ENCODE peak calls at places on chromosomes 12 and 14, in four cellular contexts. N, C, F and P are unnamed samples.

GRCh38 chr12:114869091-114869834 is 185.3 kb upstream of the TBX3 start:
- DNase-seq in N (no peak), C (no peak), F (no peak), P (no peak)

GRCh38 chr14:69713976-69714716 is 52.8 kb upstream of the SRSF5 start:
- DNase-seq in F (no peak), C (no peak), N (no peak), P (no peak)

GRCh38 chr14:69670093-69670492 is 58.7 kb downstream of the SUSD6 start:
- DNase-seq in F (no peak), C (no peak), N (no peak), P (no peak)

GRCh38 chr14:78848234-78848820 is 678.2 kb downstream of the NRXN3 start:
- DNase-seq in C (no peak), F (no peak), N (no peak), P (no peak)

GRCh38 chr14:104248203-104249055 is 110.0 kb downstream of the KIF26A start:
- DNase-seq in F (no peak), N (no peak), C (no peak), P (no peak)

GRCh38 chr12:24078318-24078765 is 128.9 kb upstream of the SOX5 start:
- DNase-seq in C (no peak), F (no peak), N (no peak), P (no peak)

GRCh38 chr12:75208851-75209781 is 523 bp downstream of the KCNC2 start:
- DNase-seq in N (no peak), F (no peak), C (no peak), P (no peak)

GRCh38 chr12:130132831-130133635 is 29.2 kb upstream of the FZD10 start:
- DNase-seq in F (no peak), C (no peak), N (no peak), P (no peak)

GRCh38 chr12:8077207-8077606 is 4.9 kb upstream of the NECAP1 start:
- DNase-seq in F (no peak), N (no peak), C (peak; percentile 29), P (no peak)

GRCh38 chr14:58625438-58625837 is 12.3 kb upstream of the DACT1 start:
- DNase-seq in C (no peak), N (no peak), F (no peak), P (no peak)

GRCh38 chr12:106114084-106115068 is 24.4 kb downstream of the NUAK1 start:
- DNase-seq in C (peak; percentile 17), F (no peak), N (no peak), P (no peak)

GRCh38 chr12:94147991-94148840 is at the start of gene PLXNC1:
- DNase-seq in C (peak; percentile 47), F (no peak), N (no peak), P (no peak)

GRCh38 chr12:96046543-96047137 is 11.3 kb upstream of the LTA4H start:
- DNase-seq in C (no peak), F (no peak), N (no peak), P (no peak)

GRCh38 chr12:47769234-47770085 is 3.6 kb upstream of the SLC48A1 start:
- DNase-seq in C (no peak), N (no peak), F (no peak), P (no peak)

GRCh38 chr12:6377667-6377994 is 2.3 kb upstream of the SCNN1A start:
- DNase-seq in F (no peak), N (no peak), C (no peak), P (no peak)

GRCh38 chr14:102544745-102545460 is 35.3 kb upstream of the ANKRD9 start:
- DNase-seq in N (no peak), F (no peak), C (no peak), P (no peak)

GRCh38 chr14:73888460-73888725 is 1.7 kb downstream of the ZNF410 start:
- DNase-seq in C (peak; percentile 49), N (no peak), F (no peak), P (no peak)

GRCh38 chr12:46360370-46360769 is 12.2 kb downstream of the SLC38A2 start:
- DNase-seq in C (no peak), F (no peak), N (no peak), P (no peak)

GRCh38 chr14:99878563-99878962 is 85.3 kb downstream of the EML1 start:
- DNase-seq in C (no peak), F (no peak), N (no peak), P (no peak)